ENCODE peak calls at places on chromosome 16, in seven cellular contexts. One of them, this sample, is unnamed.

GRCh38 chr16:66291833-66292232 is 74.7 kb upstream of the CDH5 start:
- DNase-seq in stimulated activated CD4-positive, alpha-beta T cell treated with anti-CD3 and anti-CD28 coated beads, Interleukin-15, amount 100 ng/mL, for 1 hour: no peak
- DNase-seq in AG04450: no peak
- DNase-seq in CD4-positive, alpha-beta T cell: no peak
- DNase-seq in progenitor cell of endocrine pancreas: no peak
- DNase-seq in activated effector memory CD4-positive, alpha-beta T cell treated with Interleukin-2 at 50 U/mL for 16 hours: no peak
- DNase-seq in IMR-90: no peak
- DNase-seq in this sample: no peak

GRCh38 chr16:14366974-14367707 is 262.9 kb downstream of the PARN start:
- DNase-seq in stimulated activated CD4-positive, alpha-beta T cell treated with anti-CD3 and anti-CD28 coated beads, Interleukin-15, amount 100 ng/mL, for 1 hour: no peak
- DNase-seq in AG04450: no peak
- DNase-seq in CD4-positive, alpha-beta T cell: no peak
- DNase-seq in progenitor cell of endocrine pancreas: no peak
- DNase-seq in activated effector memory CD4-positive, alpha-beta T cell treated with Interleukin-2 at 50 U/mL for 16 hours: no peak
- DNase-seq in IMR-90: no peak
- DNase-seq in this sample: no peak

GRCh38 chr16:31157136-31157535 is 7.3 kb upstream of the PRSS36 start:
- DNase-seq in stimulated activated CD4-positive, alpha-beta T cell treated with anti-CD3 and anti-CD28 coated beads, Interleukin-15, amount 100 ng/mL, for 1 hour: no peak
- DNase-seq in AG04450: no peak
- DNase-seq in CD4-positive, alpha-beta T cell: no peak
- DNase-seq in progenitor cell of endocrine pancreas: no peak
- DNase-seq in activated effector memory CD4-positive, alpha-beta T cell treated with Interleukin-2 at 50 U/mL for 16 hours: no peak
- DNase-seq in IMR-90: no peak
- DNase-seq in this sample: no peak

GRCh38 chr16:73890524-73891500 is 405.8 kb upstream of the PSMD7 start:
- DNase-seq in stimulated activated CD4-positive, alpha-beta T cell treated with anti-CD3 and anti-CD28 coated beads, Interleukin-15, amount 100 ng/mL, for 1 hour: no peak
- DNase-seq in AG04450: no peak
- DNase-seq in CD4-positive, alpha-beta T cell: no peak
- DNase-seq in progenitor cell of endocrine pancreas: no peak
- DNase-seq in activated effector memory CD4-positive, alpha-beta T cell treated with Interleukin-2 at 50 U/mL for 16 hours: no peak
- DNase-seq in IMR-90: peak; percentile 4
- DNase-seq in this sample: no peak

GRCh38 chr16:89984215-89984614 is 35.0 kb downstream of the DBNDD1 start:
- DNase-seq in stimulated activated CD4-positive, alpha-beta T cell treated with anti-CD3 and anti-CD28 coated beads, Interleukin-15, amount 100 ng/mL, for 1 hour: no peak
- DNase-seq in AG04450: no peak
- DNase-seq in CD4-positive, alpha-beta T cell: no peak
- DNase-seq in progenitor cell of endocrine pancreas: no peak
- DNase-seq in activated effector memory CD4-positive, alpha-beta T cell treated with Interleukin-2 at 50 U/mL for 16 hours: no peak
- DNase-seq in IMR-90: no peak
- DNase-seq in this sample: no peak

GRCh38 chr16:13883881-13884280 is 36.1 kb upstream of the ERCC4 start:
- DNase-seq in stimulated activated CD4-positive, alpha-beta T cell treated with anti-CD3 and anti-CD28 coated beads, Interleukin-15, amount 100 ng/mL, for 1 hour: no peak
- DNase-seq in AG04450: no peak
- DNase-seq in CD4-positive, alpha-beta T cell: no peak
- DNase-seq in progenitor cell of endocrine pancreas: no peak
- DNase-seq in activated effector memory CD4-positive, alpha-beta T cell treated with Interleukin-2 at 50 U/mL for 16 hours: no peak
- DNase-seq in IMR-90: no peak
- DNase-seq in this sample: no peak

GRCh38 chr16:79195948-79196347 is 404.6 kb downstream of the MAF start:
- DNase-seq in stimulated activated CD4-positive, alpha-beta T cell treated with anti-CD3 and anti-CD28 coated beads, Interleukin-15, amount 100 ng/mL, for 1 hour: no peak
- DNase-seq in AG04450: no peak
- DNase-seq in CD4-positive, alpha-beta T cell: no peak
- DNase-seq in progenitor cell of endocrine pancreas: no peak
- DNase-seq in activated effector memory CD4-positive, alpha-beta T cell treated with Interleukin-2 at 50 U/mL for 16 hours: no peak
- DNase-seq in IMR-90: no peak
- DNase-seq in this sample: no peak

GRCh38 chr16:998615-999014 is 17.0 kb downstream of the SOX8 start:
- DNase-seq in stimulated activated CD4-positive, alpha-beta T cell treated with anti-CD3 and anti-CD28 coated beads, Interleukin-15, amount 100 ng/mL, for 1 hour: no peak
- DNase-seq in AG04450: no peak
- DNase-seq in CD4-positive, alpha-beta T cell: no peak
- DNase-seq in progenitor cell of endocrine pancreas: no peak
- DNase-seq in activated effector memory CD4-positive, alpha-beta T cell treated with Interleukin-2 at 50 U/mL for 16 hours: no peak
- DNase-seq in IMR-90: no peak
- DNase-seq in this sample: no peak

GRCh38 chr16:67301080-67301757 is 21.9 kb downstream of the PLEKHG4 start:
- DNase-seq in stimulated activated CD4-positive, alpha-beta T cell treated with anti-CD3 and anti-CD28 coated beads, Interleukin-15, amount 100 ng/mL, for 1 hour: no peak
- DNase-seq in AG04450: no peak
- DNase-seq in CD4-positive, alpha-beta T cell: no peak
- DNase-seq in progenitor cell of endocrine pancreas: no peak
- DNase-seq in activated effector memory CD4-positive, alpha-beta T cell treated with Interleukin-2 at 50 U/mL for 16 hours: no peak
- DNase-seq in IMR-90: no peak
- DNase-seq in this sample: no peak

GRCh38 chr16:66774981-66775380 is 23.6 kb upstream of the DYNC1LI2 start:
- DNase-seq in stimulated activated CD4-positive, alpha-beta T cell treated with anti-CD3 and anti-CD28 coated beads, Interleukin-15, amount 100 ng/mL, for 1 hour: no peak
- DNase-seq in AG04450: no peak
- DNase-seq in CD4-positive, alpha-beta T cell: no peak
- DNase-seq in progenitor cell of endocrine pancreas: no peak
- DNase-seq in activated effector memory CD4-positive, alpha-beta T cell treated with Interleukin-2 at 50 U/mL for 16 hours: no peak
- DNase-seq in IMR-90: no peak
- DNase-seq in this sample: no peak

GRCh38 chr16:57297856-57298255 is 13.4 kb upstream of the PLLP start:
- DNase-seq in stimulated activated CD4-positive, alpha-beta T cell treated with anti-CD3 and anti-CD28 coated beads, Interleukin-15, amount 100 ng/mL, for 1 hour: no peak
- DNase-seq in AG04450: no peak
- DNase-seq in CD4-positive, alpha-beta T cell: peak; percentile 42
- DNase-seq in progenitor cell of endocrine pancreas: no peak
- DNase-seq in activated effector memory CD4-positive, alpha-beta T cell treated with Interleukin-2 at 50 U/mL for 16 hours: peak; percentile 40
- DNase-seq in IMR-90: no peak
- DNase-seq in this sample: peak; percentile 66

GRCh38 chr16:17467923-17468540 is 2.7 kb downstream of the XYLT1 start:
- DNase-seq in stimulated activated CD4-positive, alpha-beta T cell treated with anti-CD3 and anti-CD28 coated beads, Interleukin-15, amount 100 ng/mL, for 1 hour: no peak
- DNase-seq in AG04450: peak; percentile 32
- DNase-seq in CD4-positive, alpha-beta T cell: peak; percentile 23
- DNase-seq in progenitor cell of endocrine pancreas: peak; percentile 59
- DNase-seq in activated effector memory CD4-positive, alpha-beta T cell treated with Interleukin-2 at 50 U/mL for 16 hours: no peak
- DNase-seq in IMR-90: peak; percentile 69
- DNase-seq in this sample: no peak

GRCh38 chr16:69567031-69567680 is 1.4 kb downstream of the NFAT5 start:
- DNase-seq in stimulated activated CD4-positive, alpha-beta T cell treated with anti-CD3 and anti-CD28 coated beads, Interleukin-15, amount 100 ng/mL, for 1 hour: no peak
- DNase-seq in AG04450: no peak
- DNase-seq in CD4-positive, alpha-beta T cell: no peak
- DNase-seq in progenitor cell of endocrine pancreas: no peak
- DNase-seq in activated effector memory CD4-positive, alpha-beta T cell treated with Interleukin-2 at 50 U/mL for 16 hours: no peak
- DNase-seq in IMR-90: peak; percentile 33
- DNase-seq in this sample: peak; percentile 31

GRCh38 chr16:66898207-66898606 is 17.9 kb downstream of the PDP2 start:
- DNase-seq in stimulated activated CD4-positive, alpha-beta T cell treated with anti-CD3 and anti-CD28 coated beads, Interleukin-15, amount 100 ng/mL, for 1 hour: no peak
- DNase-seq in AG04450: no peak
- DNase-seq in CD4-positive, alpha-beta T cell: no peak
- DNase-seq in progenitor cell of endocrine pancreas: no peak
- DNase-seq in activated effector memory CD4-positive, alpha-beta T cell treated with Interleukin-2 at 50 U/mL for 16 hours: no peak
- DNase-seq in IMR-90: peak; percentile 77
- DNase-seq in this sample: no peak

GRCh38 chr16:84993926-84994325 is 17.4 kb downstream of the ZDHHC7 start:
- DNase-seq in stimulated activated CD4-positive, alpha-beta T cell treated with anti-CD3 and anti-CD28 coated beads, Interleukin-15, amount 100 ng/mL, for 1 hour: no peak
- DNase-seq in AG04450: no peak
- DNase-seq in CD4-positive, alpha-beta T cell: no peak
- DNase-seq in progenitor cell of endocrine pancreas: no peak
- DNase-seq in activated effector memory CD4-positive, alpha-beta T cell treated with Interleukin-2 at 50 U/mL for 16 hours: no peak
- DNase-seq in IMR-90: no peak
- DNase-seq in this sample: no peak

GRCh38 chr16:9256196-9256595 is 164.8 kb downstream of the HAPSTR1 start:
- DNase-seq in stimulated activated CD4-positive, alpha-beta T cell treated with anti-CD3 and anti-CD28 coated beads, Interleukin-15, amount 100 ng/mL, for 1 hour: no peak
- DNase-seq in AG04450: no peak
- DNase-seq in CD4-positive, alpha-beta T cell: no peak
- DNase-seq in progenitor cell of endocrine pancreas: peak; percentile 25
- DNase-seq in activated effector memory CD4-positive, alpha-beta T cell treated with Interleukin-2 at 50 U/mL for 16 hours: no peak
- DNase-seq in IMR-90: no peak
- DNase-seq in this sample: no peak

GRCh38 chr16:26204138-26204537 is 512.4 kb downstream of the HS3ST4 start:
- DNase-seq in stimulated activated CD4-positive, alpha-beta T cell treated with anti-CD3 and anti-CD28 coated beads, Interleukin-15, amount 100 ng/mL, for 1 hour: no peak
- DNase-seq in AG04450: no peak
- DNase-seq in CD4-positive, alpha-beta T cell: no peak
- DNase-seq in progenitor cell of endocrine pancreas: no peak
- DNase-seq in activated effector memory CD4-positive, alpha-beta T cell treated with Interleukin-2 at 50 U/mL for 16 hours: no peak
- DNase-seq in IMR-90: no peak
- DNase-seq in this sample: no peak

GRCh38 chr16:50627419-50627818 is 53.7 kb downstream of the SNX20 start:
- DNase-seq in stimulated activated CD4-positive, alpha-beta T cell treated with anti-CD3 and anti-CD28 coated beads, Interleukin-15, amount 100 ng/mL, for 1 hour: peak; percentile 11
- DNase-seq in AG04450: no peak
- DNase-seq in CD4-positive, alpha-beta T cell: peak; percentile 30
- DNase-seq in progenitor cell of endocrine pancreas: no peak
- DNase-seq in activated effector memory CD4-positive, alpha-beta T cell treated with Interleukin-2 at 50 U/mL for 16 hours: peak; percentile 23
- DNase-seq in IMR-90: no peak
- DNase-seq in this sample: no peak

GRCh38 chr16:89920723-89921122 is 2.1 kb downstream of the MC1R start:
- DNase-seq in stimulated activated CD4-positive, alpha-beta T cell treated with anti-CD3 and anti-CD28 coated beads, Interleukin-15, amount 100 ng/mL, for 1 hour: no peak
- DNase-seq in AG04450: no peak
- DNase-seq in CD4-positive, alpha-beta T cell: no peak
- DNase-seq in progenitor cell of endocrine pancreas: no peak
- DNase-seq in activated effector memory CD4-positive, alpha-beta T cell treated with Interleukin-2 at 50 U/mL for 16 hours: no peak
- DNase-seq in IMR-90: peak; percentile 47
- DNase-seq in this sample: no peak

GRCh38 chr16:50744911-50745310 is 3.0 kb downstream of the CYLD start:
- DNase-seq in stimulated activated CD4-positive, alpha-beta T cell treated with anti-CD3 and anti-CD28 coated beads, Interleukin-15, amount 100 ng/mL, for 1 hour: no peak
- DNase-seq in AG04450: no peak
- DNase-seq in CD4-positive, alpha-beta T cell: no peak
- DNase-seq in progenitor cell of endocrine pancreas: no peak
- DNase-seq in activated effector memory CD4-positive, alpha-beta T cell treated with Interleukin-2 at 50 U/mL for 16 hours: no peak
- DNase-seq in IMR-90: peak; percentile 55
- DNase-seq in this sample: no peak

GRCh38 chr16:54522596-54522995 is 236.0 kb upstream of the IRX3 start:
- DNase-seq in stimulated activated CD4-positive, alpha-beta T cell treated with anti-CD3 and anti-CD28 coated beads, Interleukin-15, amount 100 ng/mL, for 1 hour: no peak
- DNase-seq in AG04450: no peak
- DNase-seq in CD4-positive, alpha-beta T cell: no peak
- DNase-seq in progenitor cell of endocrine pancreas: no peak
- DNase-seq in activated effector memory CD4-positive, alpha-beta T cell treated with Interleukin-2 at 50 U/mL for 16 hours: no peak
- DNase-seq in IMR-90: no peak
- DNase-seq in this sample: no peak

GRCh38 chr16:10332301-10332700 is 53.6 kb upstream of the ATF7IP2 start:
- DNase-seq in stimulated activated CD4-positive, alpha-beta T cell treated with anti-CD3 and anti-CD28 coated beads, Interleukin-15, amount 100 ng/mL, for 1 hour: no peak
- DNase-seq in AG04450: no peak
- DNase-seq in CD4-positive, alpha-beta T cell: no peak
- DNase-seq in progenitor cell of endocrine pancreas: peak; percentile 19
- DNase-seq in activated effector memory CD4-positive, alpha-beta T cell treated with Interleukin-2 at 50 U/mL for 16 hours: no peak
- DNase-seq in IMR-90: no peak
- DNase-seq in this sample: no peak

GRCh38 chr16:71610936-71611871 is 14.8 kb upstream of the MARVELD3 start:
- DNase-seq in stimulated activated CD4-positive, alpha-beta T cell treated with anti-CD3 and anti-CD28 coated beads, Interleukin-15, amount 100 ng/mL, for 1 hour: peak; percentile 56
- DNase-seq in AG04450: no peak
- DNase-seq in CD4-positive, alpha-beta T cell: peak; percentile 65
- DNase-seq in progenitor cell of endocrine pancreas: peak; percentile 89
- DNase-seq in activated effector memory CD4-positive, alpha-beta T cell treated with Interleukin-2 at 50 U/mL for 16 hours: peak; percentile 56
- DNase-seq in IMR-90: peak; percentile 37
- DNase-seq in this sample: peak; percentile 54

GRCh38 chr16:88940196-88941050 is 36.6 kb downstream of the CBFA2T3 start:
- DNase-seq in stimulated activated CD4-positive, alpha-beta T cell treated with anti-CD3 and anti-CD28 coated beads, Interleukin-15, amount 100 ng/mL, for 1 hour: no peak
- DNase-seq in AG04450: no peak
- DNase-seq in CD4-positive, alpha-beta T cell: no peak
- DNase-seq in progenitor cell of endocrine pancreas: no peak
- DNase-seq in activated effector memory CD4-positive, alpha-beta T cell treated with Interleukin-2 at 50 U/mL for 16 hours: no peak
- DNase-seq in IMR-90: no peak
- DNase-seq in this sample: no peak

GRCh38 chr16:49528035-49528434 is 154.4 kb downstream of the C16orf78 start:
- DNase-seq in stimulated activated CD4-positive, alpha-beta T cell treated with anti-CD3 and anti-CD28 coated beads, Interleukin-15, amount 100 ng/mL, for 1 hour: no peak
- DNase-seq in AG04450: no peak
- DNase-seq in CD4-positive, alpha-beta T cell: no peak
- DNase-seq in progenitor cell of endocrine pancreas: no peak
- DNase-seq in activated effector memory CD4-positive, alpha-beta T cell treated with Interleukin-2 at 50 U/mL for 16 hours: no peak
- DNase-seq in IMR-90: no peak
- DNase-seq in this sample: no peak

GRCh38 chr16:50354629-50355456 is 13.9 kb downstream of the BRD7 start:
- DNase-seq in stimulated activated CD4-positive, alpha-beta T cell treated with anti-CD3 and anti-CD28 coated beads, Interleukin-15, amount 100 ng/mL, for 1 hour: no peak
- DNase-seq in AG04450: no peak
- DNase-seq in CD4-positive, alpha-beta T cell: no peak
- DNase-seq in progenitor cell of endocrine pancreas: no peak
- DNase-seq in activated effector memory CD4-positive, alpha-beta T cell treated with Interleukin-2 at 50 U/mL for 16 hours: no peak
- DNase-seq in IMR-90: no peak
- DNase-seq in this sample: peak; percentile 51

GRCh38 chr16:12573300-12573699 is 230.4 kb downstream of the CPPED1 start:
- DNase-seq in stimulated activated CD4-positive, alpha-beta T cell treated with anti-CD3 and anti-CD28 coated beads, Interleukin-15, amount 100 ng/mL, for 1 hour: no peak
- DNase-seq in AG04450: no peak
- DNase-seq in CD4-positive, alpha-beta T cell: no peak
- DNase-seq in progenitor cell of endocrine pancreas: no peak
- DNase-seq in activated effector memory CD4-positive, alpha-beta T cell treated with Interleukin-2 at 50 U/mL for 16 hours: no peak
- DNase-seq in IMR-90: no peak
- DNase-seq in this sample: no peak

GRCh38 chr16:49491736-49492089 is 118.1 kb downstream of the C16orf78 start:
- DNase-seq in stimulated activated CD4-positive, alpha-beta T cell treated with anti-CD3 and anti-CD28 coated beads, Interleukin-15, amount 100 ng/mL, for 1 hour: no peak
- DNase-seq in AG04450: no peak
- DNase-seq in CD4-positive, alpha-beta T cell: no peak
- DNase-seq in progenitor cell of endocrine pancreas: no peak
- DNase-seq in activated effector memory CD4-positive, alpha-beta T cell treated with Interleukin-2 at 50 U/mL for 16 hours: no peak
- DNase-seq in IMR-90: no peak
- DNase-seq in this sample: no peak

GRCh38 chr16:84084570-84085270 is 32.0 kb downstream of the MBTPS1 start:
- DNase-seq in stimulated activated CD4-positive, alpha-beta T cell treated with anti-CD3 and anti-CD28 coated beads, Interleukin-15, amount 100 ng/mL, for 1 hour: peak; percentile 38
- DNase-seq in AG04450: peak; percentile 10
- DNase-seq in CD4-positive, alpha-beta T cell: peak; percentile 55
- DNase-seq in progenitor cell of endocrine pancreas: peak; percentile 44
- DNase-seq in activated effector memory CD4-positive, alpha-beta T cell treated with Interleukin-2 at 50 U/mL for 16 hours: peak; percentile 53
- DNase-seq in IMR-90: peak; percentile 65
- DNase-seq in this sample: peak; percentile 67

This sample was measured in CD8-positive, alpha-beta memory T cell.